ENCODE peak calls at places on chromosomes 12 and 14, in five cellular contexts. G is K562, S is GM12878, U is HepG2, W is H1. H is an unnamed sample.

GRCh38 chr12:83181074-83181473 is 494.4 kb downstream of the TMTC2 start:
- DNase-seq in G (no peak), S (no peak), U (no peak), W (no peak), H (no peak)

GRCh38 chr12:89472508-89472907 is 52.1 kb downstream of the GALNT4 start:
- DNase-seq in G (no peak), S (no peak), U (no peak), W (no peak), H (no peak)

GRCh38 chr12:12217018-12217359 is 49.9 kb downstream of the LRP6 start:
- DNase-seq in G (peak; percentile 40), S (no peak), U (no peak), W (no peak), H (no peak)

GRCh38 chr14:75200451-75200850 is 24.0 kb upstream of the TMED10 start:
- DNase-seq in G (no peak), S (no peak), U (no peak), W (no peak), H (no peak)

GRCh38 chr12:47995976-47996375 is 8.3 kb downstream of the COL2A1 start:
- DNase-seq in G (no peak), S (no peak), U (no peak), W (no peak), H (no peak)

GRCh38 chr12:24996102-24996797 is 47.3 kb upstream of the BCAT1 start:
- DNase-seq in G (no peak), S (no peak), U (no peak), W (no peak), H (no peak)

GRCh38 chr14:93977790-93978581 is 1.6 kb upstream of the ASB2 start:
- DNase-seq in G (no peak), S (peak; percentile 74), U (no peak), W (no peak), H (no peak)

GRCh38 chr12:6112004-6112403 is 12.5 kb downstream of the VWF start:
- DNase-seq in G (no peak), S (no peak), U (no peak), W (no peak), H (no peak)

GRCh38 chr12:12744556-12745305 is 27.6 kb downstream of the CDKN1B start:
- DNase-seq in G (no peak), S (no peak), U (no peak), W (no peak), H (no peak)

GRCh38 chr12:21725731-21726130 is 48.8 kb downstream of the KCNJ8 start:
- DNase-seq in G (no peak), S (no peak), U (no peak), W (no peak), H (no peak)

GRCh38 chr12:120680165-120680738 is 6.7 kb upstream of the MLEC start:
- DNase-seq in G (no peak), S (no peak), U (no peak), W (no peak), H (no peak)

GRCh38 chr12:96720363-96720705 is 186.7 kb upstream of the NEDD1 start:
- DNase-seq in G (no peak), S (no peak), U (no peak), W (no peak), H (peak; percentile 35)

GRCh38 chr14:54194501-54194900 is 202.3 kb upstream of the CDKN3 start:
- DNase-seq in G (no peak), S (no peak), U (no peak), W (no peak), H (no peak)

GRCh38 chr14:91158091-91158790 is 44.4 kb downstream of the DGLUCY start:
- DNase-seq in G (no peak), S (no peak), U (no peak), W (no peak), H (no peak)

GRCh38 chr12:60148109-60148508 is 552.3 kb downstream of the SLC16A7 start:
- DNase-seq in G (peak; percentile 74), S (no peak), U (no peak), W (no peak), H (no peak)

GRCh38 chr12:82996168-82996812 is 309.6 kb downstream of the TMTC2 start:
- DNase-seq in G (no peak), S (no peak), U (no peak), W (no peak), H (no peak)

GRCh38 chr12:17954788-17955187 is 135.2 kb downstream of the RERGL start:
- DNase-seq in G (no peak), S (no peak), U (no peak), W (no peak), H (peak; percentile 23)

GRCh38 chr12:104653730-104654328 is 197.1 kb downstream of the CHST11 start:
- DNase-seq in G (peak; percentile 59), S (no peak), U (peak; percentile 13), W (no peak), H (no peak)

GRCh38 chr14:56117765-56118610 is at the start of gene PELI2:
- DNase-seq in G (peak; percentile 55), S (no peak), U (peak; percentile 6), W (no peak), H (peak; percentile 33)

DNA sequence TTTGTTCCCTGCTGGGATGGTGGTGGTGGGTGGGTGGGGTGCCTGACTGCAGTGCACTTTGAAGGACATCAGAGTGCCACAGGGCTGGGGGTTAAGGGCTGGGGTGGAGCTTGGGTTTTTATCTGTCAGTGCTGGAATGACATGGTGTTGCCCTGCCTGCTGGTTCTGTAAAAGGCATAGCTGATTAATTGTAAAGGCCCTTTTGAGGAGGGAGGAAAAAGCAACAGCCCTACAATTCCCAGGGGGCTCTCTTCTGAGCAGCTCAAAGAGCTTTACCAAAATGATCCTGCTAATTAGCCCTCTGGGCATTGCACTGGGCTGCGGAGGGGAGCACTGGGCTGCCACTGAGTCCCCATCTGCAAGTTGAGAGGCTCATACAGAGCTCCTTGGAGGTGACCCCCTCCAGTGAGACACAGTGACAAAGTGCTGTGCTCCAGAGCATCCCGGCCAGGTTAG is 21.2 kb downstream of the PLEKHG3 start:
- DNase-seq in G (no peak), S (no peak), U (no peak), W (no peak), H (no peak)
- TF ChIP-seq KDM1A in G (no peak), S (no peak), U (no peak), W (no peak), H (no peak)

DNA sequence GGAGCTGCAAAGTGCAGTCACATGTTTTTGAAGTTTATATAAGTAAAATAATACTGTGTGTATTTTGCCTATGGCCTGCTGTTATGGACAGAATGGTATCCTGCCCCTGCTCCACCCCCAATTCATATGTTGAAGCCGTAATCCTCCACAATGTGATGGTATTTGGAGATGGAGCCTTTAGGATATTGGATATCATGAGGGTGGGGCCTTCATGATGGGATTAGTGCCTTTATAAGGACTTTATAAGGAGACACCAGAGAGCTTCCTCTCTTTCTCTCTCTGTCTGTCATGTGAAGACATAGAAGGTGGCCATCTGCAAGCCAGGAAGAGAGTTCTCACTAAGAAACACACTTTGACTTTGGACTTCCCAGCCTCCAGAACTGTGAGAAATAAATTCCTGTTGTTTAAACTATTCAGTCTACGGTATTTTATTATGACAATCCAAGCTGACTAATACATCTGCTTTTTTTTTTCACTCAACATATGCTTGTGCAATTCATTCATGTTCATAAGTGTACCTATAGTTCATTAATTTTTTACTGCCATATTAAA is 3.1 kb upstream of the CHPT1 start:
- DNase-seq in G (no peak), S (no peak), U (no peak), W (no peak), H (no peak)
- TF ChIP-seq KDM1A in G (no peak), S (no peak), U (no peak), W (no peak), H (no peak)

GRCh38 chr12:124655317-124656213 is 88.2 kb upstream of the NCOR2 start:
- DNase-seq in G (no peak), S (no peak), U (no peak), W (peak; percentile 49), H (peak; percentile 44)
- TF ChIP-seq KDM1A in G (no peak), S (no peak), U (no peak), W (peak; percentile 35), H (no peak)

DNA sequence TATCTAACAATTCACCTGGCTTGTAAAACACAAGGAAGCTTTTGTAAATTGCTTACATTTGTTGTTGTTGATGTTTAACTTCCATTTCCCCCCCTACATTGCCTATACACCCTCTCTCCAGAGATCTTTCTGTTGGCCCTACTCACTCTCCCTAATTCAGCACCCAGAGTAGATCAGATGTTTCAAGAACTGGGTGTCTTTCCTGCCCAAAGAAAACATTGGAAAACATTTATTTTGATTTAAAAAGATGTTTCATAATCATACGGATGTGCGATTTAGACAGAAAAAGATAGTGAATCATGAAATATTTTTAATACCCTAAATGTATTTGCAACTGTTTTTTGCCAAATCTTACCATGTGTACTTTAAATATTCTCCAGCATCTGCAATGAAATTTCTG is 446.4 kb upstream of the RGS6 start:
- DNase-seq in G (no peak), S (no peak), U (no peak), W (no peak), H (no peak)
- TF ChIP-seq KDM1A in G (no peak), S (no peak), U (no peak), W (no peak), H (no peak)

GRCh38 chr14:99936056-99936455 is 129.2 kb upstream of the EVL start:
- DNase-seq in G (no peak), S (no peak), U (no peak), W (no peak), H (no peak)
- TF ChIP-seq KDM1A in G (no peak), S (no peak), U (no peak), W (no peak), H (no peak)

GRCh38 chr12:70449074-70449757 is 83.1 kb downstream of the KCNMB4 start:
- DNase-seq in G (no peak), S (no peak), U (peak; percentile 20), W (no peak), H (peak; percentile 33)
- TF ChIP-seq KDM1A in G (no peak), S (no peak), U (no peak), W (no peak), H (no peak)

DNA sequence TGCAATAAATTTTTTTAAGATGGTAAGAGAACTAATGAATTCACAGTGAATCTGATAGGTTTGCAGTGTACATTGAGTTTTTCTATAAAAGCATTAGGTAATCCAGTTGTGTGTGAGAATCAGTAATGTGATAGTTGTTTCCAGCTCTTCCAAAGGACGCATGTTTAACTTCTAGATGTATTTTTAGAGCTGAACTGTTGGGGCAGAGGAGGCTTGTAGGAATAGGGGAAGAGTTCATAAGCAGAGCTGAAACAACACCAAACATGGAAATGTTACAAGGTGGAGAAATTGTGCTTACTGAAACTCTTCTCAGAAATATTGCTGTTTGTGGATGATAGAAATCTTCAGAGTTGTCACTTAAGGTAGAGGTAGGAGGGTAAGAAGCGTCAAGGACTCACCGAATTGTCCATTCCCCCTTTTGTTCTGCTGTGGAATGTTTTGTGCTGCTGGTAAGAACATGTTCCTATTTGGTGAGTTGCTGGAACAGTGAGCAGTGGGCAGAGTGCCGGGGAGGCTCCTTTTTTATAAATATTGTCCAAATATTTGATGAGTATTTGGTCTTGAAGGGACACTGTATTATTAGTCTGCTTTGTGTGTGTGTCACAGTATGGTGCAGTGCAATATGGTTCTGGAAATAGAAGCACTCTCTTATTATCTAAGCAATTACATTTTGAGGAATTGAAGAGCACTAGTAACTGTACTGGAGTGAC is 76.7 kb downstream of the ANO6 start:
- DNase-seq in G (no peak), S (no peak), U (no peak), W (no peak), H (no peak)
- TF ChIP-seq KDM1A in G (no peak), S (no peak), U (no peak), W (no peak), H (no peak)

GRCh38 chr14:44404599-44405349 is 102.3 kb downstream of the FSCB start:
- DNase-seq in G (no peak), S (no peak), U (no peak), W (no peak), H (no peak)
- TF ChIP-seq KDM1A in G (no peak), S (no peak), U (no peak), W (no peak), H (no peak)

GRCh38 chr12:123269980-123270379 is 1.7 kb downstream of the CDK2AP1 start:
- DNase-seq in G (peak; percentile 32), S (no peak), U (peak; percentile 92), W (no peak), H (no peak)
- TF ChIP-seq KDM1A in G (no peak), S (no peak), U (no peak), W (no peak), H (no peak)